ENCODE peak calls at places on chromosomes 6 and 20, in seven cellular contexts. One of them, this sample, is unnamed.

GRCh38 chr6:127177030-127177928 is 58.8 kb downstream of the RSPO3 start:
- DNase-seq in NCI-H1092: no peak
- DNase-seq in EL: peak; percentile 84
- DNase-seq in ELF-1: no peak
- DNase-seq in adipocyte: peak; percentile 87
- DNase-seq in Jurkat, Clone E6-1: no peak
- DNase-seq in neuronal stem cell: no peak
- DNase-seq in this sample: no peak

GRCh38 chr6:111737065-111737521 is 131.4 kb upstream of the TRAF3IP2 start:
- DNase-seq in NCI-H1092: no peak
- DNase-seq in EL: peak; percentile 72
- DNase-seq in ELF-1: no peak
- DNase-seq in adipocyte: peak; percentile 25
- DNase-seq in Jurkat, Clone E6-1: no peak
- DNase-seq in neuronal stem cell: no peak
- DNase-seq in this sample: no peak

GRCh38 chr20:38973107-38973506 is 11.0 kb downstream of the DHX35 start:
- DNase-seq in NCI-H1092: no peak
- DNase-seq in EL: no peak
- DNase-seq in ELF-1: no peak
- DNase-seq in adipocyte: no peak
- DNase-seq in Jurkat, Clone E6-1: no peak
- DNase-seq in neuronal stem cell: no peak
- DNase-seq in this sample: no peak

GRCh38 chr6:46390153-46390876 is 100.9 kb downstream of the RCAN2 start:
- DNase-seq in NCI-H1092: no peak
- DNase-seq in EL: no peak
- DNase-seq in ELF-1: no peak
- DNase-seq in adipocyte: no peak
- DNase-seq in Jurkat, Clone E6-1: no peak
- DNase-seq in neuronal stem cell: no peak
- DNase-seq in this sample: no peak

GRCh38 chr6:33418690-33419291 is 884 bp upstream of the CUTA start:
- DNase-seq in NCI-H1092: no peak
- DNase-seq in EL: peak; percentile 50
- DNase-seq in ELF-1: peak; percentile 42
- DNase-seq in adipocyte: no peak
- DNase-seq in Jurkat, Clone E6-1: no peak
- DNase-seq in neuronal stem cell: no peak
- DNase-seq in this sample: no peak

GRCh38 chr6:3227363-3228045 is at the start of gene TUBB2B:
- DNase-seq in NCI-H1092: peak; percentile 78
- DNase-seq in EL: peak; percentile 48
- DNase-seq in ELF-1: peak; percentile 91
- DNase-seq in adipocyte: peak; percentile 82
- DNase-seq in Jurkat, Clone E6-1: no peak
- DNase-seq in neuronal stem cell: peak; percentile 91
- DNase-seq in this sample: no peak

GRCh38 chr20:41048475-41049242 is 20.0 kb downstream of the TOP1 start:
- DNase-seq in NCI-H1092: no peak
- DNase-seq in EL: no peak
- DNase-seq in ELF-1: peak; percentile 55
- DNase-seq in adipocyte: no peak
- DNase-seq in Jurkat, Clone E6-1: peak; percentile 78
- DNase-seq in neuronal stem cell: no peak
- DNase-seq in this sample: no peak

GRCh38 chr20:4162766-4163165 is 147.4 kb upstream of the RNF24 start:
- DNase-seq in NCI-H1092: no peak
- DNase-seq in EL: no peak
- DNase-seq in ELF-1: no peak
- DNase-seq in adipocyte: no peak
- DNase-seq in Jurkat, Clone E6-1: no peak
- DNase-seq in neuronal stem cell: no peak
- DNase-seq in this sample: no peak